ENCODE peak calls at places on chromosomes 12 and 14, in four cellular contexts. O is HepG2, Y is K562, T is WTC11. D is an unnamed sample.

GRCh38 chr12:25319233-25319984 is 68.7 kb upstream of the KRAS start:
- DNase-seq in O (no peak), Y (no peak), T (no peak), D (no peak)

GRCh38 chr14:90624732-90625444 is 191.3 kb downstream of the TTC7B start:
- DNase-seq in O (peak), Y (no peak), T (no peak), D (no peak)

GRCh38 chr14:57937681-57938080 is 71.8 kb upstream of the SLC35F4 start:
- DNase-seq in O (no peak), Y (no peak), T (no peak), D (no peak)

GRCh38 chr12:19064713-19065112 is 64.8 kb upstream of the PLEKHA5 start:
- DNase-seq in O (no peak), Y (no peak), T (no peak), D (no peak)

GRCh38 chr12:17192721-17193120 is 586.8 kb upstream of the LMO3 start:
- DNase-seq in O (no peak), Y (no peak), T (no peak), D (no peak)

GRCh38 chr12:66043035-66043434 is 87.5 kb downstream of the LLPH start:
- DNase-seq in O (no peak), Y (no peak), T (no peak), D (no peak)

GRCh38 chr14:104252256-104253215 is 114.1 kb downstream of the KIF26A start:
- DNase-seq in O (no peak), Y (no peak), T (no peak), D (no peak)

GRCh38 chr12:64670039-64670438 is 59.7 kb downstream of the RASSF3 start:
- DNase-seq in O (no peak), Y (no peak), T (no peak), D (no peak)

GRCh38 chr14:97442363-97442762 is 645.2 kb downstream of the VRK1 start:
- DNase-seq in O (no peak), Y (no peak), T (no peak), D (peak)

GRCh38 chr12:10031771-10032175 is 1.3 kb downstream of the CLEC9A start:
- DNase-seq in O (no peak), Y (no peak), T (no peak), D (no peak)

GRCh38 chr14:23028800-23029199 is 5.9 kb downstream of the PSMB5 start:
- DNase-seq in O (no peak), Y (no peak), T (no peak), D (no peak)

GRCh38 chr14:92759300-92759678 is 10.9 kb upstream of the LGMN start:
- DNase-seq in O (no peak), Y (peak), T (peak), D (no peak)

GRCh38 chr12:68236421-68237059 is 10.9 kb upstream of the IL26 start:
- DNase-seq in O (peak), Y (peak), T (no peak), D (peak)

GRCh38 chr12:54052745-54053624 is 650 bp upstream of the HOXC4 start:
- DNase-seq in O (no peak), Y (no peak), T (peak), D (peak)
- TF ChIP-seq NR2C2 in O (no peak), Y (no peak), T (no peak), D (no peak)

GRCh38 chr12:128969480-128970055 is 116.3 kb downstream of the GLT1D1 start:
- DNase-seq in O (no peak), Y (peak), T (peak), D (peak)
- TF ChIP-seq NR2C2 in O (no peak), Y (no peak), T (no peak), D (no peak)

GRCh38 chr12:93186131-93186530 is 191.6 kb upstream of the NUDT4 start:
- DNase-seq in O (no peak), Y (no peak), T (no peak), D (no peak)
- TF ChIP-seq NR2C2 in O (no peak), Y (no peak), T (no peak), D (no peak)

GRCh38 chr12:108193922-108194321 is 64.8 kb downstream of the WSCD2 start:
- DNase-seq in O (peak), Y (peak), T (peak), D (no peak)
- TF ChIP-seq NR2C2 in O (no peak), Y (no peak), T (no peak), D (no peak)

DNA sequence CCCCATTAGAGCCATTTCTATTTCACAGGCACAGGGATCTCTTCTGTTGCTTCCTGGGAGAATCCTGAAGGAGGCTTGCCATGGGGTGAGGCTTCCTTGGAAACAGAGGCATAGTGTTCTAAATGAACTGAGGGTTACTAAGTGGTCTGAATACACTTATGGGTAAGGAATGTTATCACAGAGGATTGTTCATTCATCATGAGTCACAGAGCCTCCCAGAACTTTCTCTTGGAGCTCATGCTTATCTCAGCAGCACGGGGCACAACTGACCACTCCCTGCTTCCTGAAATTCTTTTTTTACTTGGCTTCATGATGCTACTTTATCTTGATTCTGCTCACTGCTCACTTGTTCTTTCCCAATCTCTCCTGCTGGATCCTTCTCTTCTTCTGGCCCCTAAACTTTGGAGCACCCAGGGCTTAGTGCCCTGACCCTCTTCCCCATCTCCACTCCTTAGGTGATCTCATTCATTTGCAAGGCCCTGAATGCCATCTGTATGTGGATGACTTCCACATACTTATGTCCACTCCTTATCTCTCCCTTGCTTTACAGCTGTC is 57.9 kb downstream of the ANO6 start:
- DNase-seq in O (peak), Y (peak), T (no peak), D (no peak)
- TF ChIP-seq NR2C2 in O (no peak), Y (no peak), T (no peak), D (no peak)